ENCODE peak calls at places on chromosome 13, in five cellular contexts. M, W, G, P and K are unnamed samples.

GRCh38 chr13:79457948-79458347 is 23.0 kb upstream of the NDFIP2 start:
- ATAC-seq in M (no peak), W (no peak), G (peak; percentile 94), P (no peak), K (no peak)

GRCh38 chr13:50726164-50726563 is 117.3 kb downstream of the DLEU7 start:
- ATAC-seq in M (no peak), W (no peak), G (no peak), P (no peak), K (no peak)

GRCh38 chr13:41411536-41411935 is 45.8 kb upstream of the RGCC start:
- ATAC-seq in M (no peak), W (peak; percentile 96), G (peak; percentile 85), P (peak; percentile 68), K (no peak)

GRCh38 chr13:69565334-69565733 is 542.3 kb upstream of the ATXN8OS start:
- ATAC-seq in M (no peak), W (peak; percentile 97), G (peak; percentile 68), P (peak; percentile 83), K (no peak)

GRCh38 chr13:51432576-51432975 is 20.3 kb downstream of the INTS6 start:
- ATAC-seq in M (no peak), W (no peak), G (no peak), P (no peak), K (no peak)

GRCh38 chr13:41025518-41025917 is 6.4 kb upstream of the ELF1 start:
- ATAC-seq in M (no peak), W (peak; percentile 90), G (no peak), P (no peak), K (no peak)

GRCh38 chr13:44403720-44404063 is 30.1 kb downstream of the SERP2 start:
- ATAC-seq in M (no peak), W (peak; percentile 1), G (no peak), P (no peak), K (no peak)

GRCh38 chr13:39890537-39890936 is 235.1 kb downstream of the COG6 start:
- ATAC-seq in M (no peak), W (no peak), G (peak; percentile 77), P (no peak), K (no peak)

GRCh38 chr13:85985791-85986190 is 186.6 kb upstream of the SLITRK6 start:
- ATAC-seq in M (no peak), W (no peak), G (no peak), P (no peak), K (no peak)

GRCh38 chr13:99311137-99311536 is 3.9 kb upstream of the GPR183 start:
- ATAC-seq in M (no peak), W (no peak), G (peak; percentile 83), P (no peak), K (no peak)

GRCh38 chr13:76822691-76823267 is 63.4 kb downstream of the KCTD12 start:
- ATAC-seq in M (no peak), W (peak; percentile 62), G (no peak), P (no peak), K (no peak)

GRCh38 chr13:98820744-98821371 is 68.4 kb upstream of the SLC15A1 start:
- ATAC-seq in M (no peak), W (peak; percentile 64), G (no peak), P (no peak), K (no peak)

GRCh38 chr13:97403893-97404683 is 29.9 kb upstream of the RAP2A start:
- ATAC-seq in M (no peak), W (no peak), G (no peak), P (no peak), K (no peak)

DNA sequence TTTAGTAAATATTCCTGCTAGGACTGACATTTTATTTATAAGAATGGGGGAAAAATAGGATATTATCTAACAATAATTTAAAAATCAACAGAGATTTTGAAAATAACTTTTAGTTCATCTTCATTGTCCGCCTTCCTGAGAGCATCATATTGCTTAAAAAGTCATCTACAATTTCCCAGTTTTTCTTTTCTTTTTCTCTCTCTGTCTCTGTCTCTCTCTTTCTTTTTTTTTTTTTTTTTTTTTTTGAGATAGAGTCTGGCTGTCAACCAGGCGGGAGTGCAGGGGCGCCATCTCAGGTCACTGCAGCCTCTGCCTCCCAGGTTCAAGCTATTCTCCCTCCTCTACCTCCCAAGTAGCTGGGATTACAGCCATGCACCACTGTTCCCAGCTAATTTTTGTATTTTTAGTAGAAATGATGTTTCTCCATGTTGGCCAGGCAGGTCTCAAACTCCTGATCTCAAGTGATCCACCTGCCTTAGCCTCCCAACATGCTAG is 276.3 kb downstream of the DACH1 start:
- ATAC-seq in M (no peak), W (no peak), G (no peak), P (no peak), K (no peak)
- TF ChIP-seq CTCF in M (no peak), W (no peak), G (no peak), P (no peak), K (no peak)

DNA sequence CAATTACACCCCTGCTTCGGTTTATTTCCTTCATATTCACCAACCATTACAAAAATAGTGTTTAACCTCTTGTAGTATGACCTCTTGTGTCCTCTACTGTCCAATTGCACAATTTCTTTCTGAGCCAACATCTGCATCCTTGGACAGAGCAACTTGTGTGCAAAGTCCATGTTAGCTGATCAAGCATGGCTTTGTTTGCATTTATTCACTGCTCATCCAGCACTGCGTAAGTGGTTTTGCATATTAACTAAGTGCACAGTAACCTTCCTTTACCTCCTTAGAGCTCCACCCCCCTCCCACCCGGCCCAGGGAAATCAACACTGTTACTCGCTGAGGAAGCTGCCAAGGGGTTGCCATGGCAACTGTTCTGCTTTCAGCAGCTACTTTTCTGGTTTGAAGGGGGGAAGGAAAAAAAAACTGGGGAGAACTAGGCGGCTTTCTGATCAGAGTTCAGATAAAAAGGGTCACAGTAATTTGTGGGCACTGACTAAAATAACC is 153.5 kb upstream of the KLF12 start:
- ATAC-seq in M (peak; percentile 65), W (peak; percentile 81), G (no peak), P (peak; percentile 55), K (peak; percentile 31)
- TF ChIP-seq EP300 in M (no peak), W (peak; percentile 89), G (no peak), P (no peak), K (no peak)

DNA sequence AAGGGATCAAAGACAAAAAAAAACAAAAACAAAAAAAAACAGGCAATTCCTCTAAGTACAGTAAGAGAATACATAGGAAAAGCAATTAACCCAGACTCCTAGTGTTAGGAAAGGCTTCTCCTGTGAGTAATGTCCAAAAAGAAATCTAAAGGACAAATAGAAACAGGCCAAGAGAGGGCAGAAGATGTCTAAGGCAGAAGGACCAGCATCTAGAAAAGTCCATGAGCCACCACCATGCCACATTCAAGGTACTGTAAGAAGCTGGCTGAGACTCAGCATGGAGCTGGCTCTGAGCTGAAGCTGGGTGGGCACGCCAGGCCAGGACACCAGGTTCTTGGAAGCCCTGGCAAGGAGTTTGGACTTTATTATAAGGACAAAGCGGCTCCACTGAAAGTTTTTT is 118.1 kb upstream of the FRY start:
- ATAC-seq in M (no peak), W (no peak), G (no peak), P (no peak), K (no peak)
- TF ChIP-seq CTCF in M (no peak), W (peak; percentile 7), G (no peak), P (no peak), K (no peak)

DNA sequence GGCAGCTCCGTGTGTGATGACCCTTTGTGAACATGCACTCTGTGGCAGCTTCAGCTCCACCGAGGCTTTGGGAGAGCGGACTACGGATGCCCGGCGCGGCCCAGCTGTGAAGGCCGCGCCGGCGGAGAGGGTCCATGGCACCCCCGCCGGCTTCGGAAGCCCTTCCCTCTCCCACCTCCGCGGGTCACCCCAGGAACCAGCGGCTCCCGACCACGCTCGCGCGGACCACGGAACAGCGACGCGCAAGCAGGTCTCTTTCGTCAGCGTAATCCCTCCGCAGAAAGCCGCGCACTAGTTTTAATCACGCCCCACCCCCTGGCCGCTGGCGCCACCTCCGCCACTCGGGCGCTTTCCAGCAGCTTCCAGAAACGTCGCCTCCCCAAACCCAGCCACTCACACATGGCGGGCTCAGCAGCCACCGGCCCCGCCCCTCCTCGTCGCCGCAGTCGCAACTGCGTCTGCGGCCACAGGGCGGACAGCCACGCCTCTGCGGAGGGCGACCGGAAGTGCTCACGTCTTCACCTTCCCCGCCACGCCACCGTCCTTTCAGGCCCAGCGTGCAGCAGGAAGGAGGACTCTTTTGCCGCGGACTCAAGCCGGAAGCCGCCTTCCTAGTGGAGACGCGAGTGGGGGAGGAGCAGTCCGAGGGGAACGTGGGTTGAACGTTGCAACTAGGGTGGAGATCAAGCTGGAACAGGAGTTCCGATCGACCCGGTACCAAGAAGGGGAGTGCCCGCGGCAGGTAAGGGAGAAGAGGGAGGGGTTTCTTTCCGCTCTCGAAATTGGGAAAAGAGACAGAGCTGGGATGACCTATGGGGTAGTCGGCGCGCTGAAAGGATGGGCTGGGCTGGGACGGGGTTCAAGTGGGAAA is at the start of gene USPL1:
- ATAC-seq in M (peak; percentile 99), W (peak; percentile 93), G (peak; percentile 91), P (peak; percentile 95), K (peak; percentile 95)
- TF ChIP-seq EP300 in M (no peak), W (peak; percentile 91), G (no peak), P (no peak), K (no peak)

DNA sequence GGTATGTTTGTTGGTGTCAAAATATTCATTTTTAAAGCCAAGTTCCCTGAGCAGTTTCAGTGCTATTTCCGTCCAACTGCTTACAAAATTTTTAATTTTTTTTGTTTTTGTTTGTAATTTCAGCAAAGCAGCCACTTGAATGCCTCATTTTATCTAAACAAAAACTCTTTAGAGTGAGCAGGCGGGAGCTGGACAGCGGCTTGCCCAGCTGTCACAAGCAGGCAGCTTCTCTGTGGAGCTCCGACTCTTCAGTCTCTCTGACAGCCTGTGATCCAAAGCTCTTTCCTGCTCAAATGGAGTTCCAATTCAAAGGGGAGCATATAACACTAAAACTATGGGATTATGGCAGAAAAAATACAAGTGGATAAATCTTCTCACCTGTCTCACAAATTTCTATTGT is 618.3 kb upstream of the PCDH20 start:
- ATAC-seq in M (no peak), W (no peak), G (no peak), P (no peak), K (no peak)
- TF ChIP-seq CTCF in M (no peak), W (no peak), G (no peak), P (no peak), K (no peak)

GRCh38 chr13:101523154-101523669 is 70.7 kb downstream of the ITGBL1 start:
- ATAC-seq in M (no peak), W (no peak), G (no peak), P (no peak), K (peak; percentile 80)

GRCh38 chr13:101520672-101521071 is 68.2 kb downstream of the ITGBL1 start:
- ATAC-seq in M (no peak), W (no peak), G (no peak), P (no peak), K (no peak)

GRCh38 chr13:101521371-101521770 is 68.9 kb downstream of the ITGBL1 start:
- ATAC-seq in M (no peak), W (no peak), G (no peak), P (no peak), K (no peak)

GRCh38 chr13:101523732-101524131 is 71.3 kb downstream of the ITGBL1 start:
- ATAC-seq in M (no peak), W (no peak), G (no peak), P (no peak), K (peak; percentile 79)

DNA sequence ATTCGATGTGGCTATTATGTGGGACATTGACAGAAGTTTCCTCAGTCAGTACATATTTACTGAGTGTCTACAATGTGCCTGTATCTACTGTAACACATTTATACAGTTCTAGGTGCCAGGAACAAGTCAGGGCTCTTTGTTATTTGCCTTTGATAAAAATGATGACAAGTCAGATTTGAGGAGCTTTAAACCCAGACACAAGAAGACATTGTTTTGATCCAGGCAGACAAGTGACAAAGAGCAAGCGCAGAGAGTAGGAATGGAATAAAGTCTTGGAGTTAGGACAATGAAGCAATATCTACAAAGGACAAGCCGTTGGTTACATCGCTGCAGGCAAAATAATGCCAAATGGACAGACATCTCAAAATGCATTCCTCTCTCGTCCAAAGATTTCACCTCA is 70.1 kb downstream of the ITGBL1 start:
- ATAC-seq in M (no peak), W (no peak), G (no peak), P (no peak), K (peak; percentile 63)
- TF ChIP-seq EP300 in M (no peak), W (no peak), G (no peak), P (no peak), K (no peak)